ENCODE peak calls at places on chromosomes 7 and 10, in ten cellular contexts. One of them, this sample, is unnamed.

GRCh38 chr7:116417593-116418345 is 81.8 kb upstream of the CAV2 start:
- DNase-seq in upper lobe of left lung: no peak
- DNase-seq in suprapubic skin: no peak
- DNase-seq in A549: peak; percentile 29
- DNase-seq in sigmoid colon: no peak
- DNase-seq in SK-N-SH: no peak
- DNase-seq in HepG2: no peak
- DNase-seq in tibial nerve: no peak
- DNase-seq in transverse colon: no peak
- DNase-seq in ovary: no peak
- DNase-seq in this sample: no peak

GRCh38 chr7:137844690-137845425 is 1.9 kb downstream of the DGKI start:
- DNase-seq in upper lobe of left lung: no peak
- DNase-seq in suprapubic skin: no peak
- DNase-seq in A549: no peak
- DNase-seq in sigmoid colon: no peak
- DNase-seq in SK-N-SH: no peak
- DNase-seq in HepG2: no peak
- DNase-seq in tibial nerve: no peak
- DNase-seq in transverse colon: no peak
- DNase-seq in ovary: no peak
- DNase-seq in this sample: no peak

GRCh38 chr10:124791378-124792348 is at the start of gene EEF1AKMT2:
- DNase-seq in upper lobe of left lung: peak; percentile 96
- DNase-seq in suprapubic skin: peak; percentile 83
- DNase-seq in A549: peak; percentile 89
- DNase-seq in sigmoid colon: peak; percentile 86
- DNase-seq in SK-N-SH: peak; percentile 98
- DNase-seq in HepG2: peak; percentile 79
- DNase-seq in tibial nerve: peak; percentile 60
- DNase-seq in transverse colon: peak; percentile 84
- DNase-seq in ovary: peak; percentile 88
- DNase-seq in this sample: peak; percentile 93

GRCh38 chr10:119602241-119603095 is 5.7 kb upstream of the TIAL1 start:
- DNase-seq in upper lobe of left lung: no peak
- DNase-seq in suprapubic skin: no peak
- DNase-seq in A549: peak; percentile 38
- DNase-seq in sigmoid colon: no peak
- DNase-seq in SK-N-SH: no peak
- DNase-seq in HepG2: peak; percentile 31
- DNase-seq in tibial nerve: no peak
- DNase-seq in transverse colon: peak; percentile 37
- DNase-seq in ovary: no peak
- DNase-seq in this sample: no peak

GRCh38 chr7:2665359-2665791 is 22.6 kb upstream of the AMZ1 start:
- DNase-seq in upper lobe of left lung: peak; percentile 87
- DNase-seq in suprapubic skin: no peak
- DNase-seq in A549: no peak
- DNase-seq in sigmoid colon: no peak
- DNase-seq in SK-N-SH: no peak
- DNase-seq in HepG2: no peak
- DNase-seq in tibial nerve: no peak
- DNase-seq in transverse colon: no peak
- DNase-seq in ovary: peak; percentile 59
- DNase-seq in this sample: no peak

GRCh38 chr10:22054946-22055345 is 51.4 kb upstream of the DNAJC1 start:
- DNase-seq in upper lobe of left lung: no peak
- DNase-seq in suprapubic skin: no peak
- DNase-seq in A549: no peak
- DNase-seq in sigmoid colon: no peak
- DNase-seq in SK-N-SH: no peak
- DNase-seq in HepG2: no peak
- DNase-seq in tibial nerve: no peak
- DNase-seq in transverse colon: no peak
- DNase-seq in ovary: no peak
- DNase-seq in this sample: no peak

GRCh38 chr7:134630890-134631289 is 15.8 kb upstream of the BPGM start:
- DNase-seq in upper lobe of left lung: no peak
- DNase-seq in suprapubic skin: no peak
- DNase-seq in A549: no peak
- DNase-seq in sigmoid colon: no peak
- DNase-seq in SK-N-SH: no peak
- DNase-seq in HepG2: no peak
- DNase-seq in tibial nerve: no peak
- DNase-seq in transverse colon: no peak
- DNase-seq in ovary: no peak
- DNase-seq in this sample: no peak

GRCh38 chr10:123509338-123509737 is 156.8 kb upstream of the GPR26 start:
- DNase-seq in upper lobe of left lung: no peak
- DNase-seq in suprapubic skin: no peak
- DNase-seq in A549: no peak
- DNase-seq in sigmoid colon: no peak
- DNase-seq in SK-N-SH: no peak
- DNase-seq in HepG2: no peak
- DNase-seq in tibial nerve: no peak
- DNase-seq in transverse colon: no peak
- DNase-seq in ovary: no peak
- DNase-seq in this sample: no peak

GRCh38 chr10:33136271-33136670 is 178.2 kb upstream of the ITGB1 start:
- DNase-seq in upper lobe of left lung: no peak
- DNase-seq in suprapubic skin: no peak
- DNase-seq in A549: no peak
- DNase-seq in sigmoid colon: no peak
- DNase-seq in SK-N-SH: no peak
- DNase-seq in HepG2: no peak
- DNase-seq in tibial nerve: no peak
- DNase-seq in transverse colon: no peak
- DNase-seq in ovary: no peak
- DNase-seq in this sample: no peak

GRCh38 chr7:167087-167855 is 25.1 kb upstream of the FAM20C start:
- DNase-seq in upper lobe of left lung: no peak
- DNase-seq in suprapubic skin: peak; percentile 59
- DNase-seq in A549: no peak
- DNase-seq in sigmoid colon: peak; percentile 62
- DNase-seq in SK-N-SH: no peak
- DNase-seq in HepG2: no peak
- DNase-seq in tibial nerve: no peak
- DNase-seq in transverse colon: no peak
- DNase-seq in ovary: no peak
- DNase-seq in this sample: no peak

GRCh38 chr7:53151496-53151895 is 116.1 kb downstream of the POM121L12 start:
- DNase-seq in upper lobe of left lung: no peak
- DNase-seq in suprapubic skin: no peak
- DNase-seq in A549: no peak
- DNase-seq in sigmoid colon: no peak
- DNase-seq in SK-N-SH: no peak
- DNase-seq in HepG2: no peak
- DNase-seq in tibial nerve: no peak
- DNase-seq in transverse colon: no peak
- DNase-seq in ovary: no peak
- DNase-seq in this sample: no peak
- TF ChIP-seq EP300 in upper lobe of left lung: no peak
- TF ChIP-seq EP300 in suprapubic skin: no peak
- TF ChIP-seq EP300 in A549: no peak
- TF ChIP-seq EP300 in sigmoid colon: no peak
- TF ChIP-seq EP300 in SK-N-SH: no peak
- TF ChIP-seq EP300 in HepG2: no peak
- TF ChIP-seq EP300 in tibial nerve: no peak
- TF ChIP-seq EP300 in transverse colon: no peak
- TF ChIP-seq EP300 in ovary: no peak
- TF ChIP-seq EP300 in this sample: no peak

DNA sequence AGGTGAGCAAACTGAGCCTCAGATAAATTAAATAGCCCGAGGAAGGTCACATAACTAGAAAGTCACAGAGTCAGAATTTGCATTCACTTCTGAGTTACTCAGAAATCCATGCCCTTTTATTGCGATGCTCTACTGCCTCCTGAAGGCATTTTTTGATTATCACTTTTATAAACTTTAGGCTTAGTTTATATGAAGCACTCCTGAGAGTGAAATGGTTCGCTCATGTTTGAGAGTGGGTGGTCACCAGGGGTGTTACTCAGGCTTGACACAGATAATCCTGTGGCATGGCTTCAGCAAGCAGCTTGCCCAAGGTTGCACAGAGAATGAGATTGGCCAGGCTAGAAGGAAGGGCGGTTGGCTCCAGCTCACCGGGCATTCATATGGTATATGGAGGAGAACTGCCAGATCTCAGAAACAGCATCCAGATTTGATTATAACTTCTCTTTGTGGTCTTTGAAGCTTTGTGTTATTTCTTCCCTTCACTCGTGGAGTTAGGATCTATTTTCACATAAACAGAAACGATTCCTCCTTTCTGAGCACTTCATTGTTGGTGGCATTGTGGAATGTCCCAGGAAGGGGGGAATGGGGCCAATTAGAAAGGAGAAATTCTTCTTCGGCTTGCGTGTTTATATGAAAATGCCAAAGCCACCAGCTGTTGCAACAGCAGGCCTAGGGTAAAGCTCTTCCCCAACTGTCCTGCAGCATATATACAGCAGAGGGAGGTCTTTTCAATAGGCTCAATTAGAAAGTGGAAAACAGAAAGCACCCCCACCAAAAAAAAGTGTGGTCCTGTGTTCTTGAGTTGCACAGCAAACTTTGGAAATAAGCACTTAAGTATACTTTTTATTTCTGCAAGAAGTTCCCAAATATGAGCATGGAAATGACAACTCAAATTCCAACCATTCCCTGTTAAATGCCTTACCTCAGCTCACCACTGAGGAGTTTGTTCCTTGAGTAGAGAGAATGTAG is 628.8 kb downstream of the SUGCT start:
- DNase-seq in upper lobe of left lung: no peak
- DNase-seq in suprapubic skin: no peak
- DNase-seq in A549: no peak
- DNase-seq in sigmoid colon: no peak
- DNase-seq in SK-N-SH: peak; percentile 8
- DNase-seq in HepG2: no peak
- DNase-seq in tibial nerve: no peak
- DNase-seq in transverse colon: no peak
- DNase-seq in ovary: no peak
- DNase-seq in this sample: no peak
- TF ChIP-seq CTCF in upper lobe of left lung: no peak
- TF ChIP-seq CTCF in suprapubic skin: no peak
- TF ChIP-seq CTCF in A549: no peak
- TF ChIP-seq CTCF in sigmoid colon: no peak
- TF ChIP-seq CTCF in SK-N-SH: peak; percentile 44
- TF ChIP-seq CTCF in HepG2: no peak
- TF ChIP-seq CTCF in tibial nerve: no peak
- TF ChIP-seq CTCF in transverse colon: no peak
- TF ChIP-seq CTCF in ovary: no peak
- TF ChIP-seq CTCF in this sample: peak; percentile 19

DNA sequence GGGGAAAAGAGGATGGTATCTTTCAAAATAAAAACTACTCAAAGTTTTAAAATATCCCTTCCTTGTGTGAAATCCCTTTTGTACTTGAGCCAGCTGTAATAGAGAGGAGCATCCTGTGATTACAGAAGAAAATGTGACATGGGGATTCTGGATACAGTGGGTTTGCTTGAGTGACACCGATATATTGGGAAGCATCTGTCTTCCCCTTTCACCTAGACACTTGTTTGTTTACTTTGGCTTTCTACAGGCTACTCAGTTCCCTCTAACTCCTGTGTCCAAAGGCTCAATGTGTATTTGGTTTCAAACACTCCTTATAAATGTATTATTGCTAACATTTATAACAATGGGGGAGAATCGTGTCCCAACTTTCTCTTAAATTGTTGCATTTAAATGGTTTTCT is 24.4 kb downstream of the CPED1 start:
- DNase-seq in upper lobe of left lung: no peak
- DNase-seq in suprapubic skin: no peak
- DNase-seq in A549: no peak
- DNase-seq in sigmoid colon: no peak
- DNase-seq in SK-N-SH: no peak
- DNase-seq in HepG2: no peak
- DNase-seq in tibial nerve: no peak
- DNase-seq in transverse colon: no peak
- DNase-seq in ovary: no peak
- DNase-seq in this sample: no peak
- TF ChIP-seq EP300 in upper lobe of left lung: no peak
- TF ChIP-seq EP300 in suprapubic skin: no peak
- TF ChIP-seq EP300 in A549: no peak
- TF ChIP-seq EP300 in sigmoid colon: no peak
- TF ChIP-seq EP300 in SK-N-SH: no peak
- TF ChIP-seq EP300 in HepG2: no peak
- TF ChIP-seq EP300 in tibial nerve: no peak
- TF ChIP-seq EP300 in transverse colon: no peak
- TF ChIP-seq EP300 in ovary: no peak
- TF ChIP-seq EP300 in this sample: no peak

GRCh38 chr7:69776611-69777010 is 178.3 kb downstream of the AUTS2 start:
- DNase-seq in upper lobe of left lung: no peak
- DNase-seq in suprapubic skin: no peak
- DNase-seq in A549: no peak
- DNase-seq in sigmoid colon: no peak
- DNase-seq in SK-N-SH: no peak
- DNase-seq in HepG2: no peak
- DNase-seq in tibial nerve: no peak
- DNase-seq in transverse colon: no peak
- DNase-seq in ovary: no peak
- DNase-seq in this sample: no peak

GRCh38 chr7:69775231-69775771 is 177.0 kb downstream of the AUTS2 start:
- DNase-seq in upper lobe of left lung: no peak
- DNase-seq in suprapubic skin: peak; percentile 64
- DNase-seq in A549: peak; percentile 74
- DNase-seq in sigmoid colon: peak; percentile 64
- DNase-seq in SK-N-SH: no peak
- DNase-seq in HepG2: no peak
- DNase-seq in tibial nerve: peak; percentile 44
- DNase-seq in transverse colon: no peak
- DNase-seq in ovary: no peak
- DNase-seq in this sample: no peak

GRCh38 chr7:69772699-69773436 is 174.6 kb downstream of the AUTS2 start:
- DNase-seq in upper lobe of left lung: no peak
- DNase-seq in suprapubic skin: no peak
- DNase-seq in A549: no peak
- DNase-seq in sigmoid colon: peak; percentile 67
- DNase-seq in SK-N-SH: no peak
- DNase-seq in HepG2: no peak
- DNase-seq in tibial nerve: no peak
- DNase-seq in transverse colon: no peak
- DNase-seq in ovary: no peak
- DNase-seq in this sample: no peak

GRCh38 chr7:69770613-69771012 is 172.3 kb downstream of the AUTS2 start:
- DNase-seq in upper lobe of left lung: no peak
- DNase-seq in suprapubic skin: no peak
- DNase-seq in A549: no peak
- DNase-seq in sigmoid colon: no peak
- DNase-seq in SK-N-SH: no peak
- DNase-seq in HepG2: no peak
- DNase-seq in tibial nerve: no peak
- DNase-seq in transverse colon: no peak
- DNase-seq in ovary: no peak
- DNase-seq in this sample: no peak

GRCh38 chr7:69773535-69774225 is 175.4 kb downstream of the AUTS2 start:
- DNase-seq in upper lobe of left lung: no peak
- DNase-seq in suprapubic skin: peak; percentile 65
- DNase-seq in A549: no peak
- DNase-seq in sigmoid colon: peak; percentile 71
- DNase-seq in SK-N-SH: no peak
- DNase-seq in HepG2: no peak
- DNase-seq in tibial nerve: no peak
- DNase-seq in transverse colon: no peak
- DNase-seq in ovary: peak; percentile 29
- DNase-seq in this sample: no peak
- TF ChIP-seq CTCF in upper lobe of left lung: no peak
- TF ChIP-seq CTCF in suprapubic skin: no peak
- TF ChIP-seq CTCF in A549: no peak
- TF ChIP-seq CTCF in sigmoid colon: no peak
- TF ChIP-seq CTCF in SK-N-SH: no peak
- TF ChIP-seq CTCF in HepG2: no peak
- TF ChIP-seq CTCF in tibial nerve: no peak
- TF ChIP-seq CTCF in transverse colon: no peak
- TF ChIP-seq CTCF in ovary: no peak
- TF ChIP-seq CTCF in this sample: no peak

This sample was measured in esophagus muscularis mucosa.